ENCODE peak calls at places on chromosomes 5 and 9, in ten cellular contexts. V is DMS53; W is T-helper 9 cell; A is NCI-H1092 treated with DMSO at 0.1 percent for 48 hours; O is EL; S is colonic mucosa; C is activated CD4-positive, CD25-positive, alpha-beta regulatory T cell; L is CD4-positive, CD25-positive, alpha-beta regulatory T cell; B is hippocampal formation; H is heart left ventricle. N is an unnamed sample.

GRCh38 chr9:122091682-122092592 is 1.2 kb downstream of the TTLL11 start:
- DNase-seq in B (no peak), A (no peak), W (no peak), O (no peak), V (peak; percentile 34), C (no peak), S (no peak), H (no peak), L (no peak), N (no peak)

GRCh38 chr9:84261082-84261746 is 79.3 kb downstream of the SLC28A3 start:
- DNase-seq in S (peak; percentile 89), V (peak; percentile 85), B (peak; percentile 74), O (peak; percentile 84), C (no peak), H (peak; percentile 81), A (peak; percentile 72), L (peak; percentile 23), W (peak; percentile 35), N (peak; percentile 82)

GRCh38 chr5:27008604-27009564 is 29.5 kb downstream of the CDH9 start:
- DNase-seq in A (no peak), L (no peak), S (no peak), O (no peak), V (peak; percentile 22), B (no peak), W (no peak), H (no peak), C (no peak), N (no peak)

GRCh38 chr9:2013688-2014087 is 1.5 kb upstream of the SMARCA2 start:
- DNase-seq in S (no peak), W (no peak), C (no peak), O (peak; percentile 13), V (no peak), L (no peak), B (no peak), H (no peak), A (no peak), N (no peak)

GRCh38 chr5:157828949-157829639 is 29.9 kb downstream of the CLINT1 start:
- DNase-seq in O (peak; percentile 19), B (no peak), S (no peak), A (no peak), C (no peak), V (peak; percentile 43), W (no peak), H (no peak), L (no peak), N (no peak)

GRCh38 chr9:109286571-109286977 is 34.3 kb downstream of the EPB41L4B start:
- DNase-seq in V (peak; percentile 91), L (no peak), H (no peak), A (no peak), C (no peak), B (no peak), S (no peak), W (no peak), O (peak; percentile 92), N (no peak)

GRCh38 chr5:72137826-72138409 is 30.6 kb downstream of the MAP1B start:
- DNase-seq in V (peak; percentile 31), C (no peak), S (no peak), H (no peak), A (no peak), L (no peak), B (peak; percentile 39), W (no peak), O (no peak), N (no peak)

GRCh38 chr5:448766-449090 is 5.8 kb downstream of the EXOC3 start:
- DNase-seq in S (no peak), V (no peak), O (no peak), B (peak; percentile 60), C (no peak), L (no peak), H (no peak), A (no peak), W (no peak), N (no peak)

GRCh38 chr9:109568568-109569210 is 70.6 kb upstream of the PTPN3 start:
- DNase-seq in S (no peak), L (no peak), A (no peak), B (no peak), C (no peak), H (peak; percentile 40), V (peak; percentile 8), W (no peak), O (no peak), N (no peak)

N was measured in mucosa of gallbladder.